ENCODE peak calls at places on chromosomes 5 and 9, in ten cellular contexts. K, T, B, I, L, M, Z, E, J and A are unnamed samples.

GRCh38 chr5:131965826-131966415 is 20.5 kb upstream of the MEIKIN start:
- ATAC-seq in K (no peak), T (no peak), B (no peak), I (no peak), L (no peak), M (no peak), Z (no peak), E (no peak), J (no peak), A (no peak)

GRCh38 chr9:1335174-1335573 is 285.0 kb downstream of the DMRT2 start:
- ATAC-seq in K (no peak), T (no peak), B (no peak), I (no peak), L (no peak), M (no peak), Z (no peak), E (no peak), J (no peak), A (no peak)

GRCh38 chr5:10729320-10730133 is 31.5 kb downstream of the DAP start:
- ATAC-seq in K (no peak), T (no peak), B (no peak), I (no peak), L (no peak), M (no peak), Z (no peak), E (peak), J (no peak), A (no peak)

GRCh38 chr5:59519338-59519737 is 374.2 kb downstream of the PDE4D start:
- ATAC-seq in K (no peak), T (no peak), B (no peak), I (no peak), L (no peak), M (no peak), Z (no peak), E (no peak), J (no peak), A (no peak)

GRCh38 chr5:148193202-148193601 is 9.6 kb upstream of the SPINK6 start:
- ATAC-seq in K (no peak), T (no peak), B (no peak), I (no peak), L (no peak), M (no peak), Z (no peak), E (no peak), J (no peak), A (no peak)

GRCh38 chr5:80584770-80585169 is 14.7 kb upstream of the ANKRD34B start:
- ATAC-seq in K (no peak), T (no peak), B (no peak), I (no peak), L (no peak), M (no peak), Z (no peak), E (no peak), J (no peak), A (no peak)

GRCh38 chr5:138895918-138896317 is 20.8 kb upstream of the LRRTM2 start:
- ATAC-seq in K (no peak), T (no peak), B (no peak), I (no peak), L (no peak), M (no peak), Z (no peak), E (no peak), J (no peak), A (no peak)

GRCh38 chr5:115545065-115545882 is 699 bp upstream of the FEM1C start:
- ATAC-seq in K (peak), T (no peak), B (no peak), I (no peak), L (no peak), M (no peak), Z (peak), E (no peak), J (no peak), A (no peak)

GRCh38 chr5:180339583-180340183 is 13.5 kb downstream of the GFPT2 start:
- ATAC-seq in K (no peak), T (no peak), B (no peak), I (no peak), L (no peak), M (no peak), Z (no peak), E (no peak), J (no peak), A (no peak)

GRCh38 chr9:74824654-74825053 is 63.1 kb downstream of the TRPM6 start:
- ATAC-seq in K (no peak), T (no peak), B (peak), I (no peak), L (no peak), M (peak), Z (no peak), E (peak), J (no peak), A (no peak)

GRCh38 chr5:32249668-32250067 is 63.1 kb downstream of the MTMR12 start:
- ATAC-seq in K (no peak), T (no peak), B (no peak), I (peak), L (peak), M (no peak), Z (no peak), E (no peak), J (no peak), A (no peak)

GRCh38 chr9:38386319-38386895 is 6.1 kb upstream of the ALDH1B1 start:
- ATAC-seq in K (no peak), T (no peak), B (no peak), I (no peak), L (no peak), M (no peak), Z (no peak), E (no peak), J (no peak), A (no peak)

GRCh38 chr9:29556317-29556716 is 1983.0 kb upstream of the C9orf72 start:
- ATAC-seq in K (no peak), T (no peak), B (no peak), I (no peak), L (no peak), M (peak), Z (no peak), E (no peak), J (no peak), A (peak)

GRCh38 chr5:1542011-1542410 is 18.3 kb upstream of the LPCAT1 start:
- ATAC-seq in K (no peak), T (no peak), B (no peak), I (no peak), L (no peak), M (no peak), Z (no peak), E (peak), J (no peak), A (no peak)

GRCh38 chr9:131917009-131917408 is 162.7 kb downstream of the MED27 start:
- ATAC-seq in K (no peak), T (no peak), B (no peak), I (no peak), L (no peak), M (no peak), Z (no peak), E (no peak), J (no peak), A (no peak)

GRCh38 chr5:39599721-39600431 is 175.1 kb upstream of the DAB2 start:
- ATAC-seq in K (no peak), T (no peak), B (no peak), I (no peak), L (no peak), M (no peak), Z (no peak), E (peak), J (no peak), A (peak)

GRCh38 chr5:177154003-177154643 is 20.6 kb downstream of the NSD1 start:
- ATAC-seq in K (no peak), T (no peak), B (no peak), I (no peak), L (no peak), M (no peak), Z (no peak), E (no peak), J (no peak), A (no peak)

GRCh38 chr5:112866739-112867138 is 5.7 kb downstream of the SRP19 start:
- ATAC-seq in K (no peak), T (no peak), B (no peak), I (no peak), L (no peak), M (no peak), Z (no peak), E (no peak), J (no peak), A (no peak)

GRCh38 chr9:134366223-134367031 is 40.2 kb downstream of the RXRA start:
- ATAC-seq in K (peak), T (no peak), B (peak), I (peak), L (peak), M (peak), Z (no peak), E (peak), J (peak), A (peak)

GRCh38 chr5:151947924-151948323 is 23.3 kb upstream of the GLRA1 start:
- ATAC-seq in K (no peak), T (no peak), B (no peak), I (no peak), L (no peak), M (peak), Z (no peak), E (peak), J (no peak), A (no peak)

GRCh38 chr9:4497855-4498254 is 7.6 kb downstream of the SLC1A1 start:
- ATAC-seq in K (no peak), T (no peak), B (no peak), I (peak), L (peak), M (no peak), Z (no peak), E (no peak), J (no peak), A (no peak)

GRCh38 chr5:180079702-180080466 is 8.3 kb upstream of the RNF130 start:
- ATAC-seq in K (no peak), T (peak), B (no peak), I (no peak), L (no peak), M (no peak), Z (peak), E (no peak), J (no peak), A (no peak)

GRCh38 chr9:135283621-135284020 is 196.0 kb upstream of the PPP1R26 start:
- ATAC-seq in K (no peak), T (no peak), B (no peak), I (no peak), L (no peak), M (no peak), Z (no peak), E (no peak), J (no peak), A (no peak)

GRCh38 chr5:62568800-62569432 is 9.7 kb upstream of the LRRC70 start:
- ATAC-seq in K (no peak), T (no peak), B (no peak), I (no peak), L (no peak), M (no peak), Z (no peak), E (no peak), J (no peak), A (no peak)

GRCh38 chr5:170216262-170216864 is 16.4 kb upstream of the C5orf58 start:
- ATAC-seq in K (no peak), T (no peak), B (no peak), I (peak), L (peak), M (peak), Z (no peak), E (peak), J (no peak), A (peak)